ENCODE peak calls at places on chromosomes 12 and 14, in four cellular contexts. A is CD8-positive, alpha-beta T cell; Z is stimulated activated CD8-positive, alpha-beta memory T cell treated with anti-CD3 and anti-CD28 coated beads, Interleukin-15, amount 100 ng/mL, for 4 hours; B is HFFc6. E is an unnamed sample.
A peak's percentile ranks its signal among the peaks of the same experiment; 100 is the strongest.

GRCh38 chr14:105047283-105048016 is 17.8 kb downstream of the GPR132 start:
- DNase-seq in A (no peak), Z (no peak), B (no peak), E (no peak)

GRCh38 chr12:39764944-39765560 is 145.4 kb upstream of the ABCD2 start:
- DNase-seq in A (no peak), Z (no peak), B (peak; percentile 18), E (no peak)

GRCh38 chr14:25041484-25041883 is 8.5 kb downstream of the STXBP6 start:
- DNase-seq in A (no peak), Z (no peak), B (no peak), E (no peak)

GRCh38 chr14:69580009-69580577 is 5.4 kb upstream of the CCDC177 start:
- DNase-seq in A (no peak), Z (no peak), B (peak; percentile 74), E (no peak)

GRCh38 chr14:62329427-62329826 is 567.2 kb downstream of the SNAPC1 start:
- DNase-seq in A (no peak), Z (no peak), B (no peak), E (no peak)

GRCh38 chr14:22887990-22888378 is 5.0 kb downstream of the REM2 start:
- DNase-seq in A (no peak), Z (peak; percentile 32), B (no peak), E (peak; percentile 89)

GRCh38 chr14:89221109-89221508 is 195.9 kb downstream of the FOXN3 start:
- DNase-seq in A (no peak), Z (no peak), B (peak; percentile 47), E (no peak)

GRCh38 chr12:64797156-64797555 is 27.3 kb upstream of the TBC1D30 start:
- DNase-seq in A (no peak), Z (no peak), B (no peak), E (no peak)

GRCh38 chr12:65121049-65121955 is at the start of gene WIF1:
- DNase-seq in A (no peak), Z (no peak), B (no peak), E (peak; percentile 50)

GRCh38 chr12:86349196-86349595 is 93.0 kb upstream of the MGAT4C start:
- DNase-seq in A (no peak), Z (no peak), B (no peak), E (no peak)

GRCh38 chr14:28756896-28757570 is 9.6 kb upstream of the FOXG1 start:
- DNase-seq in A (no peak), Z (no peak), B (peak; percentile 33), E (no peak)

GRCh38 chr12:58067610-58068387 is 126.4 kb downstream of the ATP23 start:
- DNase-seq in A (no peak), Z (no peak), B (peak; percentile 96), E (no peak)

GRCh38 chr14:54763761-54764160 is 138.9 kb downstream of the GCH1 start:
- DNase-seq in A (no peak), Z (no peak), B (no peak), E (no peak)

GRCh38 chr14:33646692-33647260 is 304.1 kb downstream of the EGLN3 start:
- DNase-seq in A (no peak), Z (no peak), B (peak; percentile 66), E (no peak)

GRCh38 chr12:4152145-4152795 is 121.3 kb upstream of the CCND2 start:
- DNase-seq in A (no peak), Z (no peak), B (no peak), E (no peak)

GRCh38 chr14:101050901-101051490 is 147.5 kb upstream of the RTL1 start:
- DNase-seq in A (no peak), Z (no peak), B (no peak), E (no peak)

GRCh38 chr12:93135286-93136239 is 206.5 kb upstream of the EEA1 start:
- DNase-seq in A (no peak), Z (no peak), B (peak; percentile 22), E (no peak)

GRCh38 chr14:105500036-105500725 is 9.1 kb downstream of the TEDC1 start:
- DNase-seq in A (no peak), Z (no peak), B (no peak), E (peak; percentile 30)

GRCh38 chr12:39831587-39832315 is 212.1 kb upstream of the ABCD2 start:
- DNase-seq in A (no peak), Z (no peak), B (no peak), E (no peak)

GRCh38 chr12:99567072-99567471 is 80.5 kb upstream of the GARIN6 start:
- DNase-seq in A (no peak), Z (no peak), B (no peak), E (no peak)

GRCh38 chr12:75954076-75954475 is 77.5 kb downstream of the PHLDA1 start:
- DNase-seq in A (no peak), Z (no peak), B (peak; percentile 98), E (no peak)

GRCh38 chr12:643478-644292 is 19.6 kb downstream of the NINJ2 start:
- DNase-seq in A (no peak), Z (no peak), B (no peak), E (peak; percentile 56)

GRCh38 chr12:62840311-62840710 is 94.6 kb downstream of the PPM1H start:
- DNase-seq in A (no peak), Z (no peak), B (no peak), E (no peak)

GRCh38 chr12:56389215-56389850 is 26.7 kb upstream of the APOF start:
- DNase-seq in A (no peak), Z (no peak), B (no peak), E (no peak)

GRCh38 chr12:122159879-122160278 is 14.1 kb downstream of the IL31 start:
- DNase-seq in A (no peak), Z (no peak), B (no peak), E (no peak)

GRCh38 chr14:86938356-86938755 is 1054.6 kb downstream of the GALC start:
- DNase-seq in A (no peak), Z (no peak), B (no peak), E (no peak)

GRCh38 chr12:108635201-108635996 is 1.7 kb upstream of the SELPLG start:
- DNase-seq in A (peak; percentile 32), Z (no peak), B (no peak), E (peak; percentile 91)

GRCh38 chr14:72636094-72636493 is 257.8 kb downstream of the DPF3 start:
- DNase-seq in A (no peak), Z (no peak), B (no peak), E (no peak)

GRCh38 chr14:100168515-100168914 is 9.1 kb upstream of the DEGS2 start:
- DNase-seq in A (no peak), Z (no peak), B (no peak), E (no peak)